ENCODE peak calls at places on chromosomes 3 and 15, in six cellular contexts. M is GM12892, T is HepG2, N is H1, L is K562, Y is GM12878. I is an unnamed sample.
A peak's percentile ranks its signal among the peaks of the same experiment; 100 is the strongest.

GRCh38 chr3:71688121-71688520 is 37.1 kb downstream of the EIF4E3 start:
- DNase-seq in M (no peak), T (no peak), N (no peak), L (no peak), Y (no peak), I (no peak)

GRCh38 chr3:125374501-125374995 is 577 bp downstream of the ZNF148 start:
- DNase-seq in M (peak; percentile 56), T (peak; percentile 43), N (peak; percentile 68), L (no peak), Y (no peak), I (peak; percentile 51)

GRCh38 chr3:10632741-10633140 is 127.4 kb upstream of the ATP2B2 start:
- DNase-seq in M (no peak), T (no peak), N (no peak), L (no peak), Y (no peak), I (no peak)

GRCh38 chr3:188573286-188573928 is 419.4 kb downstream of the LPP start:
- DNase-seq in M (no peak), T (no peak), N (no peak), L (no peak), Y (no peak), I (no peak)

GRCh38 chr3:150394606-150395005 is 13.5 kb upstream of the TSC22D2 start:
- DNase-seq in M (no peak), T (no peak), N (no peak), L (no peak), Y (no peak), I (no peak)

GRCh38 chr3:119769394-119770149 is 12.3 kb upstream of the NR1I2 start:
- DNase-seq in M (no peak), T (no peak), N (no peak), L (no peak), Y (no peak), I (no peak)

GRCh38 chr15:76345880-76346665 is 9.5 kb downstream of the ISL2 start:
- DNase-seq in M (no peak), T (peak; percentile 61), N (peak; percentile 77), L (no peak), Y (no peak), I (peak; percentile 55)

GRCh38 chr15:100714034-100714748 is 111.8 kb downstream of the ASB7 start:
- DNase-seq in M (no peak), T (no peak), N (no peak), L (no peak), Y (no peak), I (no peak)

GRCh38 chr3:39148116-39149058 is 5.0 kb downstream of the CSRNP1 start:
- DNase-seq in M (no peak), T (no peak), N (no peak), L (peak; percentile 54), Y (no peak), I (no peak)

GRCh38 chr3:39146611-39147373 is 6.6 kb downstream of the CSRNP1 start:
- DNase-seq in M (no peak), T (peak; percentile 29), N (no peak), L (no peak), Y (no peak), I (no peak)

GRCh38 chr3:39147711-39148115 is 5.7 kb downstream of the CSRNP1 start:
- DNase-seq in M (no peak), T (no peak), N (no peak), L (no peak), Y (no peak), I (peak; percentile 58)

GRCh38 chr3:39146083-39146501 is 7.3 kb downstream of the CSRNP1 start:
- DNase-seq in M (no peak), T (no peak), N (no peak), L (no peak), Y (no peak), I (no peak)

GRCh38 chr3:39147374-39147709 is 6.0 kb downstream of the CSRNP1 start:
- DNase-seq in M (no peak), T (no peak), N (no peak), L (no peak), Y (no peak), I (no peak)
- TF ChIP-seq TAF1 in M (no peak), T (no peak), N (no peak), L (no peak), Y (no peak), I (no peak)

DNA sequence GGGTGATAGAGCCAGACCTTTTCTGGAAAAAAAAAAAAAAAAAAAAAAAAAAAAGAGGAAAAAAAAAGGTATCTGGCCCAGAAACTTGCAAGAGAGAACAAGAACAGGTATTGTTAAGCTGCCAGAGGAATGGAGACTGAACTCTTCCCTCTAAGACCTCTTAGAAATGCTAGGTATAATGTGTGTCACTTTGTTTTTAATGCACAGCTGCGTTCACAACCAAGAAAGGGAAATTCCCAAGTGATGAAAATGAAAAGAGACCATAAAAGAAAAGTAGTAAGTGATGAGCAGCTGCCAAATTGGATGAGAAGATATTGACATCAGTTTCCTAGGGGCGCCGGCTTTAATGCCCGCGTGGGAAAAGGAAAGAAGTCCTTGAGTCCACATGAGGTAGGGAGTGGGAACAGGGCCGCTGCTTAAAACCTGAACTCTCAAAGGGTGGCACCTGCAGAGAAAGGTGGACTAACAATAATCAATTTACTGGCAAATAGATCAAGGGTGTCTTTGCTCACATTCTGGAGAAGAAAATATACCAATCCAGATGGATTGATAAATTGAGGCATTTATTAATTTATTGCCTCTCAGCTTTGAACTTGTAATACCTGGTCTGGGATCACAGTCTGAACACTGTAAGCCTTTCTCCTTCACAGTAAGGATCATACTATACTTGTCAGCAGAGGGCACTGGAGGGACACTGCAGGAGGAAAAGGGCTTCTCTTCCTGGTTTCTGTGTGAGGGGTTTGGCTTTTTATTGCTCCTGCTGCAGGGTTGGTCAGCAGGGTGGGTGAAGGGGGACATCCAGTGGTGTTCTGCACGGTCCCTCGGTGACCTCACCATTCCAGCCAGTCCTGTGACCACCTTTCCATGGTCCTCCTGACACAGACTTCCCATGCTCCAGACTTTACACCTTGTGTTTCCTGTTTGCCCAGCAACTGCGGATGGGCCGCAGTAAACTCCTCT is 131.6 kb downstream of the AQP9 start:
- DNase-seq in M (no peak), T (peak; percentile 71), N (no peak), L (peak; percentile 38), Y (peak; percentile 17), I (no peak)
- TF ChIP-seq POLR2AphosphoS5 in M (no peak), T (no peak), N (no peak), L (no peak), Y (no peak), I (no peak)

GRCh38 chr3:185319801-185320200 is 43.1 kb upstream of the MAP3K13 start:
- DNase-seq in M (no peak), T (no peak), N (no peak), L (no peak), Y (no peak), I (no peak)

GRCh38 chr3:185325946-185326791 is 36.8 kb upstream of the MAP3K13 start:
- DNase-seq in M (no peak), T (no peak), N (no peak), L (peak; percentile 39), Y (no peak), I (no peak)

GRCh38 chr3:185320949-185321348 is 42.0 kb upstream of the MAP3K13 start:
- DNase-seq in M (no peak), T (no peak), N (no peak), L (no peak), Y (no peak), I (no peak)

GRCh38 chr3:185318136-185318535 is 44.8 kb upstream of the MAP3K13 start:
- DNase-seq in M (no peak), T (peak; percentile 55), N (no peak), L (no peak), Y (no peak), I (no peak)

DNA sequence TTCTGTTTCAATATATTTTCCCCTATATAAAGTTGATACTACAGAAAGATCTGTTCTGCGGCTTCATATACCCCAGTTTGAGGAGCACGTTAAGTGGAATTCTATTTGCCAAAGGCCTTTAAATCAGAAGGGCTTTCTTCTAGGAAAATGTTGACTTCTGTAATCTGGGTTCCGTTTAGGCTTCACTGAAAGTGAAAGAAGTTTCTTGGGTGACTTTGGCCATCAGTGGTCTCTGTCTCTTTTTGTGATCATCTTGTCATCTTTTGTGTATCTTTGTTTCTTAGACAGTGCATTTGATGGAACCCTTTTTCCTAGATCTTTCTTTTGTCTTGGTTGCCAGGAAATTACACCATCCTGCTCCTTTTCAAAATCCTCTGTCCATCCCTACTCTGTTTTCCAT is 40.8 kb upstream of the MAP3K13 start:
- DNase-seq in M (no peak), T (no peak), N (no peak), L (no peak), Y (no peak), I (no peak)
- TF ChIP-seq POLR2A in M (no peak), T (no peak), N (no peak), L (no peak), Y (no peak), I (no peak)

GRCh38 chr15:63018639-63019038 is 23.9 kb upstream of the TPM1 start:
- DNase-seq in M (no peak), T (no peak), N (no peak), L (no peak), Y (no peak), I (no peak)
- TF ChIP-seq TAF1 in M (no peak), T (no peak), N (no peak), L (no peak), Y (no peak), I (no peak)

DNA sequence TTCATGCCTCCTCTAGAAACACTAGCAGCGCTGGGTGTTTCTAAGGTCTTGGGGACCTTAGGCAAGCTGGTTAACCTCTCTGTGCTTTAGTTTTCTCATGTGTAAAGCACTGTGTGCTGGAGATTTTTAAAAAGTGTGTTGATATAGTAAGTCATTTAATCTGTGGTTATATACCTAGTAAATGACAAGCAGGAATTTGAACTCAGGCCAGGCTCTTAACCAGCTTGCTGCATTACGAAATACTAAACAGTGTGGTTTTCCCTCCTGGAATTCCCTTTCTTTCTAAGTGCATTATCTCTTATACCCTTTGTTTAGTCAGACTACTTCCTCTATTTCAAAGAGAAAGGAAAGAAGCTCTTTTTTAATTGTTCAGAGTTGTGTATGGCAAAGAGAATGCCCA is 26.5 kb downstream of the NEO1 start:
- DNase-seq in M (no peak), T (peak; percentile 73), N (no peak), L (no peak), Y (no peak), I (no peak)
- TF ChIP-seq POLR2AphosphoS5 in M (no peak), T (no peak), N (no peak), L (no peak), Y (no peak), I (no peak)

GRCh38 chr15:78072080-78072892 is 5.2 kb downstream of the TBC1D2B start:
- DNase-seq in M (no peak), T (peak; percentile 56), N (no peak), L (no peak), Y (no peak), I (no peak)
- TF ChIP-seq POLR2A in M (no peak), T (no peak), N (no peak), L (no peak), Y (no peak), I (no peak)

GRCh38 chr3:29481969-29482767 is 201.3 kb downstream of the RBMS3 start:
- DNase-seq in M (no peak), T (no peak), N (no peak), L (no peak), Y (no peak), I (no peak)
- TF ChIP-seq TAF1 in M (no peak), T (no peak), N (no peak), L (no peak), Y (no peak), I (no peak)